ENCODE peak calls at places on chromosomes 16 and 17, in six cellular contexts. I, O, C, Y, S and U are unnamed samples.

GRCh38 chr17:76565728-76566612 is 19.7 kb downstream of the ST6GALNAC2 start:
- DNase-seq in C (no peak), S (no peak), O (no peak), I (no peak), Y (no peak), U (no peak)

GRCh38 chr16:23026777-23027362 is 122.4 kb downstream of the USP31 start:
- DNase-seq in C (no peak), O (no peak), Y (peak), S (peak), I (no peak), U (peak)

GRCh38 chr17:32498362-32498761 is 11.6 kb downstream of the CDK5R1 start:
- DNase-seq in C (no peak), O (no peak), I (no peak), S (peak), Y (no peak), U (no peak)

GRCh38 chr17:4858068-4858879 is 25.1 kb downstream of the MINK1 start:
- DNase-seq in I (no peak), C (peak), Y (peak), S (no peak), O (no peak), U (no peak)

GRCh38 chr16:68792465-68793324 is 50.6 kb upstream of the TANGO6 start:
- DNase-seq in I (no peak), O (no peak), C (no peak), Y (peak), S (no peak), U (no peak)

GRCh38 chr17:38674013-38674748 is 576 bp downstream of the EPOP start:
- DNase-seq in C (peak), Y (no peak), I (no peak), S (peak), O (no peak), U (no peak)

GRCh38 chr16:20611975-20612471 is 35.9 kb upstream of the ACSM2B start:
- DNase-seq in O (no peak), I (no peak), C (no peak), Y (no peak), S (no peak), U (no peak)

GRCh38 chr17:42316755-42317154 is 28.5 kb downstream of the STAT5A start:
- DNase-seq in S (no peak), O (no peak), I (no peak), Y (no peak), C (no peak), U (no peak)

GRCh38 chr17:48498168-48498840 is 32.5 kb downstream of the HOXB1 start:
- DNase-seq in Y (no peak), C (no peak), S (no peak), O (no peak), I (no peak), U (peak)

GRCh38 chr17:57577751-57578607 is 167.1 kb downstream of the CCDC182 start:
- DNase-seq in C (peak), I (no peak), Y (peak), O (no peak), S (no peak), U (no peak)

GRCh38 chr16:70482624-70483023 is 28.2 kb downstream of the FCSK start:
- DNase-seq in C (no peak), S (no peak), O (no peak), I (no peak), Y (no peak), U (no peak)

GRCh38 chr17:65504141-65504540 is 57.3 kb downstream of the AXIN2 start:
- DNase-seq in O (no peak), S (no peak), I (no peak), Y (no peak), C (no peak), U (no peak)

GRCh38 chr16:68893710-68894705 is 50.7 kb downstream of the TANGO6 start:
- DNase-seq in C (no peak), O (no peak), S (peak), Y (peak), I (no peak), U (peak)

GRCh38 chr17:21134559-21134958 is 7.8 kb downstream of the DHRS7B start:
- DNase-seq in C (no peak), I (no peak), O (no peak), S (no peak), Y (no peak), U (no peak)

GRCh38 chr16:11016993-11017392 is 72.6 kb downstream of the CLEC16A start:
- DNase-seq in S (no peak), O (peak), Y (peak), I (no peak), C (no peak), U (no peak)

GRCh38 chr17:81453049-81453448 is 57.8 kb downstream of the BAHCC1 start:
- DNase-seq in S (no peak), Y (no peak), I (no peak), C (no peak), O (no peak), U (no peak)

GRCh38 chr17:6506679-6507231 is 49.6 kb downstream of the PITPNM3 start:
- DNase-seq in C (no peak), S (no peak), Y (no peak), O (peak), I (no peak), U (no peak)

GRCh38 chr16:15803608-15804007 is 53.2 kb downstream of the MYH11 start:
- DNase-seq in Y (no peak), O (no peak), C (no peak), S (no peak), I (no peak), U (no peak)

GRCh38 chr16:55001931-55002330 is 71.3 kb downstream of the IRX5 start:
- DNase-seq in I (no peak), O (no peak), C (no peak), S (no peak), Y (no peak), U (no peak)

GRCh38 chr16:9338510-9338909 is 247.1 kb downstream of the HAPSTR1 start:
- DNase-seq in I (no peak), Y (no peak), S (no peak), C (no peak), O (no peak), U (no peak)

DNA sequence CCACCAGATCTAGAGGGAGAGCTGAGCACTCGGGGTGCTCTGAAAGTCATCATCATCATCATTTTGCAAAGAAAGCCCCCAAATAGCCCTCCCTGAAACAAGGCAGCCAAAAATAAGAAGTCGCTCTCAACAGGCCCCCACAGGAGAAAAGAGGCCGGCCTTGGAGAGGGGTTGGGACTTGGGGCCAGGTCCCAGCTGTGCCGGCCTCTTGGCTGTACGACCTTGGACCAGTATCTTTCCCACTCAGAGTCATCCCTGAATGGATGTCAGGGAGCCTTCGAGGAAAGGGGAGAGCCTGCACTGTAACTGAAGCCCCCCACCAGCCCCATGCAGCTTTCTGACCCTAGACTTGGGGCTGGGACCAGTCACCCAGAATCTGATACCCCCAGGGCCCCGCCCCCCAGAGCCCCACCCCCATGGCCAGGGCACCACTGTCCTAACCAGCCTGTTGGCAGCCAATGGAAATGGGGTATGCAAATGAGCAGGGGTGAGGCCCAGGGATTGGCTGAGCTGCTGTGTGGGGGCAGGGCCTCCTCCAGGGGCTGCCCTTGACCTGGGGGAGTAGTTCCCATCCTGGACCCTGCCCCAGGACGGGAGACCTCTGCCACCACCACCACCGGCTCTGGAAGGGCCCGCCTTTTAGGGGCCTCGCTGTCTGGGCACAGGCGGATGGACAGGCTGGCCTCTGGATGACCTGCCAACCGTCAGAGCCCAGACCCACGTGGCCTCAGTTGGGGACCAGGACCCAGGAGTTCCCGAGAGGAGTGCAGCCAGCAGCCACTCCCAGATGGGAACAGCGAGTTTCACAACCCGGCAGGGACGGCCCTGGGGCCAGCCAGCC is 15.4 kb downstream of the ZFPM1 start:
- DNase-seq in S (peak), O (peak), Y (peak), C (peak), I (no peak), U (peak)
- TF ChIP-seq JUND in S (no peak), O (no peak), Y (no peak), C (no peak), I (no peak), U (no peak)

GRCh38 chr16:57815987-57816745 is 13.9 kb upstream of the KIFC3 start:
- DNase-seq in I (no peak), O (peak), S (no peak), C (peak), Y (no peak), U (peak)
- TF ChIP-seq JUND in I (no peak), O (peak), S (peak), C (peak), Y (no peak), U (no peak)

DNA sequence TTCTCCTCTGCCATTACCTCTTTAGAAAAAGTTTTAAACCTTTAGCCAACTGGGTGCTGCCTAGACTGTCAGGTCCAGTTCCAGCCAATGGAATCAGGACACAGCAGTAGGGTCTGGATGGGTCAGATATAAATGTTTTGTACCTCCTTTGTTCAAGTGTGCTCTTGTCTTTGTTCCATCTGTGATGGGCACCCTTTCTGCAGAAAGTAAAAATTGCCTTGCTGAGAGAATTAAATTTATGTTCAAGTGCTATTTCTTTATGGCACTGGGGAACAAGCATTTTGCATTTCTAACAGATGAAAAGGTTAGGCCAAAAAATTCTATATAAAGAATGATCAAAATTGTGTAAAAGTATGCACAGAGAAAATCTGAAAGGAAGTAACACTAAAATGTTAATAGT is 5.2 kb upstream of the HP start:
- DNase-seq in I (no peak), Y (no peak), O (no peak), S (no peak), C (no peak), U (no peak)
- TF ChIP-seq JUND in I (no peak), Y (no peak), O (no peak), S (no peak), C (no peak), U (no peak)

GRCh38 chr17:71472809-71473789 is 647.7 kb upstream of the SOX9 start:
- DNase-seq in S (no peak), C (peak), O (peak), I (no peak), Y (peak), U (peak)
- TF ChIP-seq JUND in S (no peak), C (no peak), O (no peak), I (no peak), Y (no peak), U (no peak)

GRCh38 chr17:78265121-78265520 is 33.7 kb downstream of the TMEM235 start:
- DNase-seq in C (peak), Y (no peak), O (no peak), I (no peak), S (no peak), U (no peak)

GRCh38 chr17:78263063-78263735 is 31.8 kb downstream of the TMEM235 start:
- DNase-seq in S (peak), C (peak), I (no peak), O (no peak), Y (peak), U (peak)

GRCh38 chr17:78266771-78267170 is 35.3 kb downstream of the TMEM235 start:
- DNase-seq in S (peak), I (no peak), C (peak), Y (no peak), O (no peak), U (no peak)

GRCh38 chr17:78266231-78266631 is 34.8 kb downstream of the TMEM235 start:
- DNase-seq in O (no peak), S (no peak), C (peak), Y (no peak), I (no peak), U (no peak)

DNA sequence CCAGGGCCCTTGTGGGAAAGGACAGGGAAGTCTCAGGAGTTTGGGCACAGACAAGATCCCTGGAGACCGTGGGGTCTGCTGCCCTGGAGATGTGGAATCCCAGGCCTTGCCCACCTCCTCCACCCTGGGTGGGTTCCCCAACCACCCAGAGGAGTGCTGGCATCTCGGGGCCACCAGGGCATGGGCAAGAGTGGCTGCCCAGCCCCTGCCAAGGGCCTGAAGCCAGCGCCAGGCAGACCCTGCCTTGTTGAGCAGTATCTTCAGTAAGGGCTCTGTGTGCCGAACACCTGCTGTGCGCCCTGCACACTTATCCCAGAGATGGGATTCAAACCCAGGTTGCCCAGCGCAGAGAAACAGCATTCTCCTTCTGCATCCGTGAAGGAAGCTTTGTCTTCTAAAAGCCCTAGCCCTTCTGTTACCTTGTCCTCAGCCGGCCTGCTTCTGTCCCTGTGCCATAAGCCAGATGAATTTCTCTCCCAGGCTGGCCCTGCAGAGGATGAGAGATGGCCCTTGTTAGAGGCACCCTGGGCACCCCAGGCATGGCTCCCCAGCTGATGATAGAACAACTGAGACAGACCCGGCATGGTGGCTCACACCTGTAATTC is 32.4 kb downstream of the TMEM235 start:
- DNase-seq in Y (no peak), C (no peak), I (no peak), S (no peak), O (no peak), U (no peak)
- TF ChIP-seq JUND in Y (no peak), C (no peak), I (no peak), S (no peak), O (no peak), U (no peak)